ENCODE peak calls at places on chromosome 21, in nine cellular contexts. E, L, T, U, Q, P, G, J and A are unnamed samples.

GRCh38 chr21:46000731-46001641 is 19.4 kb downstream of the COL6A1 start:
- DNase-seq in E (no peak), L (peak; percentile 42), T (no peak), U (no peak), Q (no peak), P (no peak), G (no peak), J (no peak), A (no peak)

GRCh38 chr21:34782666-34783365 is 114.0 kb downstream of the CLIC6 start:
- DNase-seq in E (no peak), L (no peak), T (no peak), U (no peak), Q (no peak), P (no peak), G (no peak), J (no peak), A (no peak)

GRCh38 chr21:21177353-21177986 is 179.3 kb downstream of the NCAM2 start:
- DNase-seq in E (no peak), L (no peak), T (no peak), U (no peak), Q (no peak), P (no peak), G (no peak), J (no peak), A (no peak)

GRCh38 chr21:43916691-43917514 is 51.9 kb downstream of the AGPAT3 start:
- DNase-seq in E (no peak), L (no peak), T (no peak), U (no peak), Q (no peak), P (peak; percentile 61), G (peak; percentile 54), J (peak; percentile 63), A (no peak)

GRCh38 chr21:46040707-46041106 is 57.2 kb upstream of the COL6A2 start:
- DNase-seq in E (no peak), L (no peak), T (no peak), U (peak; percentile 33), Q (no peak), P (no peak), G (no peak), J (no peak), A (no peak)

GRCh38 chr21:37341254-37341960 is 25.2 kb upstream of the DYRK1A start:
- DNase-seq in E (no peak), L (no peak), T (no peak), U (peak; percentile 78), Q (peak; percentile 92), P (no peak), G (no peak), J (no peak), A (no peak)

GRCh38 chr21:44872568-44873355 is 728 bp downstream of the PTTG1IP start:
- DNase-seq in E (no peak), L (peak; percentile 79), T (no peak), U (no peak), Q (peak; percentile 55), P (peak; percentile 27), G (no peak), J (peak; percentile 51), A (no peak)

GRCh38 chr21:41897047-41897669 is 18.0 kb upstream of the PRDM15 start:
- DNase-seq in E (no peak), L (no peak), T (no peak), U (no peak), Q (no peak), P (no peak), G (no peak), J (no peak), A (no peak)

GRCh38 chr21:45330075-45330781 is 42.5 kb upstream of the POFUT2 start:
- DNase-seq in E (peak; percentile 63), L (no peak), T (peak; percentile 60), U (peak; percentile 98), Q (peak; percentile 98), P (no peak), G (no peak), J (peak; percentile 88), A (no peak)

GRCh38 chr21:31659286-31660133 is at the start of gene SOD1:
- DNase-seq in E (peak; percentile 74), L (peak; percentile 98), T (peak; percentile 75), U (peak; percentile 90), Q (peak; percentile 93), P (peak; percentile 96), G (peak; percentile 98), J (peak; percentile 98), A (peak; percentile 48)

GRCh38 chr21:19864456-19864855 is 1133.8 kb upstream of the NCAM2 start:
- DNase-seq in E (no peak), L (no peak), T (no peak), U (no peak), Q (no peak), P (no peak), G (no peak), J (no peak), A (no peak)

GRCh38 chr21:45539046-45539795 is 3.0 kb downstream of the SLC19A1 start:
- DNase-seq in E (no peak), L (no peak), T (no peak), U (no peak), Q (no peak), P (no peak), G (peak; percentile 29), J (no peak), A (no peak)

GRCh38 chr21:33980276-33980916 is 64.8 kb upstream of the ATP5PO start:
- DNase-seq in E (peak; percentile 10), L (no peak), T (no peak), U (no peak), Q (no peak), P (no peak), G (no peak), J (no peak), A (no peak)

GRCh38 chr21:46158666-46159300 is 3.4 kb upstream of the FTCD start:
- DNase-seq in E (no peak), L (peak; percentile 36), T (no peak), U (no peak), Q (no peak), P (no peak), G (no peak), J (no peak), A (no peak)

GRCh38 chr21:37367758-37368535 is 1.4 kb downstream of the DYRK1A start:
- DNase-seq in E (no peak), L (peak; percentile 68), T (no peak), U (peak; percentile 62), Q (peak; percentile 71), P (peak; percentile 45), G (peak; percentile 52), J (peak; percentile 20), A (no peak)

GRCh38 chr21:15061284-15061683 is 3.5 kb downstream of the NRIP1 start:
- DNase-seq in E (no peak), L (no peak), T (no peak), U (no peak), Q (no peak), P (no peak), G (no peak), J (no peak), A (no peak)

GRCh38 chr21:16522512-16522911 is 792.7 kb downstream of the USP25 start:
- DNase-seq in E (peak; percentile 86), L (no peak), T (peak; percentile 31), U (no peak), Q (peak; percentile 20), P (no peak), G (no peak), J (no peak), A (no peak)

GRCh38 chr21:46124926-46125845 is 27.3 kb downstream of the COL6A2 start:
- DNase-seq in E (no peak), L (no peak), T (no peak), U (no peak), Q (no peak), P (no peak), G (peak; percentile 17), J (no peak), A (no peak)

GRCh38 chr21:38244885-38245869 is 11.6 kb upstream of the KCNJ15 start:
- DNase-seq in E (peak; percentile 99), L (no peak), T (peak; percentile 97), U (peak; percentile 100), Q (peak; percentile 98), P (peak; percentile 74), G (peak; percentile 31), J (peak; percentile 57), A (peak; percentile 91)

GRCh38 chr21:42547001-42547905 is 33.6 kb downstream of the SLC37A1 start:
- DNase-seq in E (no peak), L (no peak), T (no peak), U (no peak), Q (no peak), P (no peak), G (no peak), J (no peak), A (no peak)

GRCh38 chr21:37427221-37427620 is 60.6 kb downstream of the DYRK1A start:
- DNase-seq in E (no peak), L (no peak), T (no peak), U (no peak), Q (no peak), P (no peak), G (no peak), J (no peak), A (no peak)

GRCh38 chr21:45800339-45801080 is 157.0 kb downstream of the PCBP3 start:
- DNase-seq in E (no peak), L (no peak), T (no peak), U (no peak), Q (no peak), P (no peak), G (no peak), J (no peak), A (no peak)

GRCh38 chr21:40719615-40720014 is 127.3 kb downstream of the DSCAM start:
- DNase-seq in E (no peak), L (no peak), T (no peak), U (no peak), Q (no peak), P (no peak), G (no peak), J (no peak), A (no peak)

GRCh38 chr21:38277501-38278111 is 20.8 kb downstream of the KCNJ15 start:
- DNase-seq in E (peak; percentile 100), L (peak; percentile 78), T (peak; percentile 99), U (peak; percentile 99), Q (peak; percentile 99), P (peak; percentile 35), G (no peak), J (peak; percentile 62), A (peak; percentile 100)

GRCh38 chr21:32368386-32368785 is 24.4 kb downstream of the URB1 start:
- DNase-seq in E (no peak), L (no peak), T (no peak), U (no peak), Q (no peak), P (no peak), G (no peak), J (no peak), A (no peak)

GRCh38 chr21:45032332-45032731 is 42.0 kb upstream of the ADARB1 start:
- DNase-seq in E (no peak), L (no peak), T (no peak), U (no peak), Q (no peak), P (no peak), G (no peak), J (no peak), A (no peak)

GRCh38 chr21:46205121-46205520 is 20.9 kb upstream of the SPATC1L start:
- DNase-seq in E (no peak), L (no peak), T (no peak), U (no peak), Q (no peak), P (no peak), G (no peak), J (no peak), A (no peak)

GRCh38 chr21:41601573-41602371 is 93.8 kb upstream of the TMPRSS2 start:
- DNase-seq in E (no peak), L (no peak), T (no peak), U (peak; percentile 91), Q (peak; percentile 53), P (no peak), G (no peak), J (no peak), A (no peak)

GRCh38 chr21:38178653-38179503 is 77.9 kb upstream of the KCNJ15 start:
- DNase-seq in E (peak; percentile 91), L (no peak), T (no peak), U (peak; percentile 59), Q (no peak), P (no peak), G (no peak), J (no peak), A (peak; percentile 57)

GRCh38 chr21:27715131-27715530 is 748.2 kb upstream of the ADAMTS5 start:
- DNase-seq in E (no peak), L (no peak), T (no peak), U (no peak), Q (no peak), P (no peak), G (no peak), J (no peak), A (no peak)